ENCODE peak calls at places on chromosomes 4 and X, in nine cellular contexts. One of them, this sample, is unnamed.

GRCh38 chr4:182306792-182307507 is 63.7 kb downstream of the TENM3 start:
- DNase-seq in CD4-positive, alpha-beta T cell: no peak
- DNase-seq in neural progenitor cell: no peak
- DNase-seq in tibial artery: no peak
- DNase-seq in prostate gland: no peak
- DNase-seq in GM23338: no peak
- DNase-seq in H9: no peak
- DNase-seq in mesendoderm: no peak
- DNase-seq in aorta: no peak
- DNase-seq in this sample: no peak

GRCh38 chr4:10006236-10006603 is 15.1 kb downstream of the SLC2A9 start:
- DNase-seq in CD4-positive, alpha-beta T cell: no peak
- DNase-seq in neural progenitor cell: no peak
- DNase-seq in tibial artery: peak; percentile 75
- DNase-seq in prostate gland: peak; percentile 92
- DNase-seq in GM23338: no peak
- DNase-seq in H9: no peak
- DNase-seq in mesendoderm: no peak
- DNase-seq in aorta: peak; percentile 58
- DNase-seq in this sample: no peak

GRCh38 chr4:140250989-140251552 is 97.1 kb upstream of the MAML3 start:
- DNase-seq in CD4-positive, alpha-beta T cell: no peak
- DNase-seq in neural progenitor cell: no peak
- DNase-seq in tibial artery: no peak
- DNase-seq in prostate gland: no peak
- DNase-seq in GM23338: no peak
- DNase-seq in H9: no peak
- DNase-seq in mesendoderm: peak; percentile 80
- DNase-seq in aorta: no peak
- DNase-seq in this sample: no peak

GRCh38 chr4:122539861-122540465 is 80.9 kb downstream of the IL21 start:
- DNase-seq in CD4-positive, alpha-beta T cell: no peak
- DNase-seq in neural progenitor cell: no peak
- DNase-seq in tibial artery: no peak
- DNase-seq in prostate gland: no peak
- DNase-seq in GM23338: no peak
- DNase-seq in H9: no peak
- DNase-seq in mesendoderm: no peak
- DNase-seq in aorta: no peak
- DNase-seq in this sample: no peak

GRCh38 chr4:53854991-53855885 is 209.2 kb downstream of the CHIC2 start:
- DNase-seq in CD4-positive, alpha-beta T cell: no peak
- DNase-seq in neural progenitor cell: no peak
- DNase-seq in tibial artery: no peak
- DNase-seq in prostate gland: no peak
- DNase-seq in GM23338: no peak
- DNase-seq in H9: no peak
- DNase-seq in mesendoderm: no peak
- DNase-seq in aorta: no peak
- DNase-seq in this sample: no peak

GRCh38 chrX:8845060-8845459 is 43.9 kb upstream of the FAM9A start:
- DNase-seq in CD4-positive, alpha-beta T cell: no peak
- DNase-seq in neural progenitor cell: no peak
- DNase-seq in tibial artery: no peak
- DNase-seq in prostate gland: no peak
- DNase-seq in GM23338: peak; percentile 50
- DNase-seq in H9: no peak
- DNase-seq in mesendoderm: peak; percentile 46
- DNase-seq in aorta: no peak
- DNase-seq in this sample: no peak

GRCh38 chrX:97332963-97333362 is 449.3 kb downstream of the RPA4 start:
- DNase-seq in CD4-positive, alpha-beta T cell: no peak
- DNase-seq in neural progenitor cell: no peak
- DNase-seq in tibial artery: no peak
- DNase-seq in prostate gland: no peak
- DNase-seq in GM23338: no peak
- DNase-seq in H9: no peak
- DNase-seq in mesendoderm: no peak
- DNase-seq in aorta: no peak
- DNase-seq in this sample: no peak

GRCh38 chrX:138794285-138794684 is 82.8 kb upstream of the FGF13 start:
- DNase-seq in CD4-positive, alpha-beta T cell: no peak
- DNase-seq in neural progenitor cell: no peak
- DNase-seq in tibial artery: no peak
- DNase-seq in prostate gland: no peak
- DNase-seq in GM23338: no peak
- DNase-seq in H9: no peak
- DNase-seq in mesendoderm: no peak
- DNase-seq in aorta: no peak
- DNase-seq in this sample: no peak

GRCh38 chr4:68271851-68272756 is 26.6 kb upstream of the TMPRSS11B start:
- DNase-seq in CD4-positive, alpha-beta T cell: no peak
- DNase-seq in neural progenitor cell: peak; percentile 45
- DNase-seq in tibial artery: no peak
- DNase-seq in prostate gland: peak; percentile 12
- DNase-seq in GM23338: peak; percentile 70
- DNase-seq in H9: peak; percentile 32
- DNase-seq in mesendoderm: peak; percentile 87
- DNase-seq in aorta: no peak
- DNase-seq in this sample: no peak

GRCh38 chr4:158020175-158020574 is 152.7 kb downstream of the GASK1B start:
- DNase-seq in CD4-positive, alpha-beta T cell: no peak
- DNase-seq in neural progenitor cell: no peak
- DNase-seq in tibial artery: peak; percentile 81
- DNase-seq in prostate gland: peak; percentile 70
- DNase-seq in GM23338: peak; percentile 14
- DNase-seq in H9: no peak
- DNase-seq in mesendoderm: peak; percentile 56
- DNase-seq in aorta: no peak
- DNase-seq in this sample: no peak

GRCh38 chr4:126915999-126916625 is 716.6 kb upstream of the INTU start:
- DNase-seq in CD4-positive, alpha-beta T cell: no peak
- DNase-seq in neural progenitor cell: no peak
- DNase-seq in tibial artery: no peak
- DNase-seq in prostate gland: no peak
- DNase-seq in GM23338: no peak
- DNase-seq in H9: no peak
- DNase-seq in mesendoderm: no peak
- DNase-seq in aorta: no peak
- DNase-seq in this sample: no peak
- H3K27ac ChIP-seq in CD4-positive, alpha-beta T cell: no peak overlapping the region
- H3K27ac ChIP-seq in neural progenitor cell: no peak overlapping the region
- H3K27ac ChIP-seq in tibial artery: no peak overlapping the region
- H3K27ac ChIP-seq in prostate gland: no peak overlapping the region
- H3K27ac ChIP-seq in GM23338: peak overlapping the region; percentile 18
- H3K27ac ChIP-seq in H9: no peak overlapping the region
- H3K27ac ChIP-seq in mesendoderm: no peak overlapping the region
- H3K27ac ChIP-seq in aorta: no peak overlapping the region
- H3K27ac ChIP-seq in this sample: no peak overlapping the region

GRCh38 chr4:121455285-121455684 is 74.5 kb upstream of the QRFPR start:
- DNase-seq in CD4-positive, alpha-beta T cell: no peak
- DNase-seq in neural progenitor cell: no peak
- DNase-seq in tibial artery: no peak
- DNase-seq in prostate gland: no peak
- DNase-seq in GM23338: peak; percentile 32
- DNase-seq in H9: no peak
- DNase-seq in mesendoderm: no peak
- DNase-seq in aorta: no peak
- DNase-seq in this sample: no peak
- H3K27ac ChIP-seq in CD4-positive, alpha-beta T cell: no peak overlapping the region
- H3K27ac ChIP-seq in neural progenitor cell: no peak overlapping the region
- H3K27ac ChIP-seq in tibial artery: no peak overlapping the region
- H3K27ac ChIP-seq in prostate gland: no peak overlapping the region
- H3K27ac ChIP-seq in GM23338: no peak overlapping the region
- H3K27ac ChIP-seq in H9: no peak overlapping the region
- H3K27ac ChIP-seq in mesendoderm: no peak overlapping the region
- H3K27ac ChIP-seq in aorta: no peak overlapping the region
- H3K27ac ChIP-seq in this sample: no peak overlapping the region

GRCh38 chrX:30904632-30905031 is 15.6 kb upstream of the TAB3 start:
- DNase-seq in CD4-positive, alpha-beta T cell: no peak
- DNase-seq in neural progenitor cell: no peak
- DNase-seq in tibial artery: no peak
- DNase-seq in prostate gland: peak; percentile 59
- DNase-seq in GM23338: no peak
- DNase-seq in H9: no peak
- DNase-seq in mesendoderm: no peak
- DNase-seq in aorta: no peak
- DNase-seq in this sample: no peak

GRCh38 chrX:30906726-30907125 is 17.7 kb upstream of the TAB3 start:
- DNase-seq in CD4-positive, alpha-beta T cell: no peak
- DNase-seq in neural progenitor cell: no peak
- DNase-seq in tibial artery: no peak
- DNase-seq in prostate gland: no peak
- DNase-seq in GM23338: no peak
- DNase-seq in H9: no peak
- DNase-seq in mesendoderm: no peak
- DNase-seq in aorta: no peak
- DNase-seq in this sample: no peak

GRCh38 chrX:30904186-30904585 is 15.1 kb upstream of the TAB3 start:
- DNase-seq in CD4-positive, alpha-beta T cell: no peak
- DNase-seq in neural progenitor cell: no peak
- DNase-seq in tibial artery: no peak
- DNase-seq in prostate gland: no peak
- DNase-seq in GM23338: no peak
- DNase-seq in H9: no peak
- DNase-seq in mesendoderm: no peak
- DNase-seq in aorta: no peak
- DNase-seq in this sample: no peak

GRCh38 chrX:30910124-30910860 is 21.2 kb upstream of the TAB3 start:
- DNase-seq in CD4-positive, alpha-beta T cell: no peak
- DNase-seq in neural progenitor cell: no peak
- DNase-seq in tibial artery: no peak
- DNase-seq in prostate gland: no peak
- DNase-seq in GM23338: no peak
- DNase-seq in H9: no peak
- DNase-seq in mesendoderm: peak; percentile 53
- DNase-seq in aorta: no peak
- DNase-seq in this sample: no peak

DNA sequence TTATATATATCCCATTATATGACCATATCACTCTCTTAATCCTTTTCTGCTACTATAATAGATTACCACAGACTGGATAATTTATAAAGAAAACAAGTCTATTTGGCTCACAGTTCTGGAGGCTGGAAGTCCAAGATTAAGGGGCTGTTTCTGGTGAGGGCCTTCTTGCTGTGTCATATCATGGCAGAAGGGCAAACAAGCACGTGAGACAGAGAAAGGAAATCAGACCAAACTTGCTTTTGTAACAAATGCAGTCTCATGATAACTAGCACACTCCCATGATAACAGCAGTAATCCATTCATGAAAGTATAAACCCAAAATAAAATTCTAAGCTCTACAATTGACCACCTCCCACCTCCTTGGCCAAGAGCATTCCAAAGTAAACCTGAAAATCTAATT is 16.3 kb upstream of the TAB3 start:
- DNase-seq in CD4-positive, alpha-beta T cell: no peak
- DNase-seq in neural progenitor cell: no peak
- DNase-seq in tibial artery: no peak
- DNase-seq in prostate gland: no peak
- DNase-seq in GM23338: no peak
- DNase-seq in H9: no peak
- DNase-seq in mesendoderm: no peak
- DNase-seq in aorta: no peak
- DNase-seq in this sample: no peak
- H3K27ac ChIP-seq in CD4-positive, alpha-beta T cell: no peak overlapping the region
- H3K27ac ChIP-seq in neural progenitor cell: no peak overlapping the region
- H3K27ac ChIP-seq in tibial artery: no peak overlapping the region
- H3K27ac ChIP-seq in prostate gland: no peak overlapping the region
- H3K27ac ChIP-seq in GM23338: no peak overlapping the region
- H3K27ac ChIP-seq in H9: no peak overlapping the region
- H3K27ac ChIP-seq in mesendoderm: no peak overlapping the region
- H3K27ac ChIP-seq in aorta: no peak overlapping the region
- H3K27ac ChIP-seq in this sample: no peak overlapping the region

GRCh38 chr4:23828779-23829178 is 61.1 kb downstream of the PPARGC1A start:
- DNase-seq in CD4-positive, alpha-beta T cell: no peak
- DNase-seq in neural progenitor cell: no peak
- DNase-seq in tibial artery: no peak
- DNase-seq in prostate gland: no peak
- DNase-seq in GM23338: no peak
- DNase-seq in H9: no peak
- DNase-seq in mesendoderm: no peak
- DNase-seq in aorta: no peak
- DNase-seq in this sample: no peak
- H3K27ac ChIP-seq in CD4-positive, alpha-beta T cell: no peak overlapping the region
- H3K27ac ChIP-seq in neural progenitor cell: no peak overlapping the region
- H3K27ac ChIP-seq in tibial artery: no peak overlapping the region
- H3K27ac ChIP-seq in prostate gland: no peak overlapping the region
- H3K27ac ChIP-seq in GM23338: no peak overlapping the region
- H3K27ac ChIP-seq in H9: no peak overlapping the region
- H3K27ac ChIP-seq in mesendoderm: no peak overlapping the region
- H3K27ac ChIP-seq in aorta: no peak overlapping the region
- H3K27ac ChIP-seq in this sample: no peak overlapping the region

DNA sequence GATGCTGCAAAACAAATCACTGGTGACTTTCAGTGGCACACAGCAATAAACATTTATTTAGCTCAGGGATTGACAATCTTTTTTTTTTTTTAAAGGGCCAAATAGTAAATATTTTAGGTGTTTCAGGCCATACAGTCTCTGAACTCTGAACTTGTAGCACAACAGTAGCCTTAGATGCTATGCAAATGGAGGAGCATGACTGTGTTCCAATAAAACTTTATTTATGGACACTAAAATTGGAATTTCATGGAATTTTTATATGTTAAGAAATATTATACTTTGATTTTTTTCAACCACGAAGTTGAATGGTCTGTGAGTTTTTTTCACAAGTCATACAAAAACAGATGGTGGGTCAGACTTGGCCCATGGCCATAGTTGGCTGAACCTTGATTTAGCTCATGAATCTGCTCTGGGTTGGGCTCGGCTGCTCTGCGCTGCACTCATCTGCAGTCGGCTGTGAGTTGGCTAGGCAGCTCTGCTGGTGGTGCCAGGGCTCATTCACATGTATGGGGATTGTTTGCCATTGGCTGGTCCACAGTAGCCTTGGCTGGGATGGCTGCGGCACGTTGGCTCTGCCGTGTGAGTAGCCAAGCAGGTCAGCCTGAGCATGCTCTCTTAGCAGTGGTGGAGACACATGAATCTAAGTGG is 231.7 kb upstream of the PGRMC2 start:
- DNase-seq in CD4-positive, alpha-beta T cell: no peak
- DNase-seq in neural progenitor cell: no peak
- DNase-seq in tibial artery: no peak
- DNase-seq in prostate gland: no peak
- DNase-seq in GM23338: no peak
- DNase-seq in H9: no peak
- DNase-seq in mesendoderm: no peak
- DNase-seq in aorta: peak; percentile 69
- DNase-seq in this sample: peak; percentile 4
- H3K27ac ChIP-seq in CD4-positive, alpha-beta T cell: no peak overlapping the region
- H3K27ac ChIP-seq in neural progenitor cell: no peak overlapping the region
- H3K27ac ChIP-seq in tibial artery: peak overlapping the region; percentile 45
- H3K27ac ChIP-seq in prostate gland: no peak overlapping the region
- H3K27ac ChIP-seq in GM23338: no peak overlapping the region
- H3K27ac ChIP-seq in H9: no peak overlapping the region
- H3K27ac ChIP-seq in mesendoderm: no peak overlapping the region
- H3K27ac ChIP-seq in aorta: peak overlapping the region; percentile 87
- H3K27ac ChIP-seq in this sample: no peak overlapping the region